ENCODE peak calls at places on chromosomes 1 and 21, in five cellular contexts. O, T, P, F and H are unnamed samples.

GRCh38 chr1:156241311-156241811 is 623 bp upstream of the BGLAP start:
- DNase-seq in O (peak; percentile 44), T (no peak), P (no peak), F (peak; percentile 66), H (no peak)

GRCh38 chr21:44299085-44299457 is 782 bp upstream of the PFKL start:
- DNase-seq in O (no peak), T (no peak), P (no peak), F (no peak), H (no peak)

GRCh38 chr1:179881642-179882252 is 338 bp upstream of the TOR1AIP1 start:
- DNase-seq in O (no peak), T (no peak), P (no peak), F (peak; percentile 79), H (peak; percentile 86)

GRCh38 chr1:119482517-119483425 is 24.2 kb upstream of the HSD3B1 start:
- DNase-seq in O (no peak), T (no peak), P (no peak), F (no peak), H (no peak)

GRCh38 chr21:25801217-25802015 is 66.6 kb downstream of the GABPA start:
- DNase-seq in O (peak; percentile 92), T (peak; percentile 76), P (peak; percentile 57), F (peak; percentile 67), H (peak; percentile 24)

GRCh38 chr1:44723064-44723463 is 7.9 kb downstream of the RNU5D-1 start:
- DNase-seq in O (no peak), T (no peak), P (no peak), F (no peak), H (no peak)

GRCh38 chr21:34367320-34367935 is 3.6 kb downstream of the KCNE2 start:
- DNase-seq in O (peak; percentile 63), T (peak; percentile 12), P (no peak), F (no peak), H (no peak)

GRCh38 chr21:46110499-46111192 is 12.7 kb downstream of the COL6A2 start:
- DNase-seq in O (peak; percentile 12), T (no peak), P (no peak), F (peak; percentile 89), H (peak; percentile 25)

GRCh38 chr1:94321662-94322061 is 84.3 kb upstream of the ARHGAP29 start:
- DNase-seq in O (no peak), T (no peak), P (no peak), F (no peak), H (no peak)

GRCh38 chr1:6098303-6099215 is 52.9 kb downstream of the KCNAB2 start:
- DNase-seq in O (no peak), T (no peak), P (no peak), F (peak; percentile 62), H (no peak)

GRCh38 chr21:30444204-30444603 is 4.1 kb downstream of the KRTAP15-1 start:
- DNase-seq in O (no peak), T (no peak), P (no peak), F (peak; percentile 17), H (no peak)

GRCh38 chr1:201228011-201228983 is 37.7 kb downstream of the IGFN1 start:
- DNase-seq in O (no peak), T (no peak), P (no peak), F (peak; percentile 15), H (no peak)

GRCh38 chr1:54487571-54488050 is 60.4 kb upstream of the ACOT11 start:
- DNase-seq in O (no peak), T (no peak), P (peak; percentile 46), F (peak; percentile 62), H (peak; percentile 31)